ENCODE peak calls at places on chromosomes 13 and 19, in seven cellular contexts. F, I, B, A, E, W and L are unnamed samples.

GRCh38 chr19:30556230-30556711 is 184.1 kb downstream of the ZNF536 start:
- DNase-seq in B (no peak), A (no peak), F (no peak), I (no peak), E (no peak), W (no peak), L (no peak)

GRCh38 chr13:76828316-76828741 is 57.9 kb downstream of the KCTD12 start:
- DNase-seq in A (no peak), B (no peak), E (no peak), F (no peak), W (no peak), I (no peak), L (no peak)

GRCh38 chr13:47120284-47120683 is 223.4 kb upstream of the HTR2A start:
- DNase-seq in E (no peak), W (no peak), A (no peak), F (no peak), B (no peak), I (no peak), L (no peak)

GRCh38 chr13:54912367-54912766 is 1883.8 kb downstream of the OLFM4 start:
- DNase-seq in E (no peak), F (no peak), I (no peak), A (no peak), B (no peak), W (no peak), L (no peak)

GRCh38 chr13:40292536-40292935 is 373.9 kb downstream of the FOXO1 start:
- DNase-seq in W (no peak), A (no peak), I (no peak), E (no peak), F (no peak), B (no peak), L (no peak)

GRCh38 chr13:84237181-84237580 is 354.9 kb upstream of the SLITRK1 start:
- DNase-seq in E (no peak), F (no peak), I (no peak), W (no peak), A (no peak), B (no peak), L (no peak)

GRCh38 chr19:42281175-42282035 is 12.4 kb downstream of the CIC start:
- DNase-seq in I (peak), A (peak), W (peak), E (peak), F (no peak), B (no peak), L (no peak)

GRCh38 chr19:4061178-4061682 is 5.5 kb downstream of the ZBTB7A start:
- DNase-seq in F (peak), W (peak), E (peak), B (peak), I (peak), A (peak), L (no peak)

GRCh38 chr19:13022111-13022858 is 27.0 kb downstream of the NFIX start:
- DNase-seq in I (no peak), W (no peak), B (no peak), F (no peak), A (no peak), E (no peak), L (no peak)

GRCh38 chr13:73958657-73959397 is 175.4 kb downstream of the KLF12 start:
- DNase-seq in F (no peak), B (no peak), I (no peak), W (no peak), A (no peak), E (no peak), L (no peak)

GRCh38 chr13:22936228-22936627 is 244.6 kb upstream of the SGCG start:
- DNase-seq in B (no peak), F (no peak), W (no peak), A (no peak), I (no peak), E (no peak), L (no peak)

GRCh38 chr13:94332360-94333040 is 147.0 kb downstream of the DCT start:
- DNase-seq in B (no peak), E (no peak), W (no peak), F (no peak), I (no peak), A (no peak), L (no peak)

GRCh38 chr19:38683393-38684077 is 36.1 kb downstream of the ACTN4 start:
- DNase-seq in E (peak), F (peak), A (peak), W (peak), I (peak), B (peak), L (no peak)

GRCh38 chr13:39565036-39565949 is 37.7 kb downstream of the LHFPL6 start:
- DNase-seq in W (no peak), E (no peak), F (no peak), B (no peak), A (no peak), I (no peak), L (no peak)

GRCh38 chr19:17296278-17296677 is 6.9 kb downstream of the ABHD8 start:
- DNase-seq in B (no peak), E (no peak), F (no peak), I (no peak), A (no peak), W (no peak), L (no peak)

GRCh38 chr19:41993612-41994483 is at the start of gene ATP1A3:
- DNase-seq in F (peak), B (peak), W (no peak), E (peak), I (peak), A (no peak), L (peak)

GRCh38 chr19:38975214-38975860 is at the start of gene FBXO17:
- DNase-seq in I (peak), W (peak), F (peak), A (peak), B (no peak), E (peak), L (no peak)

GRCh38 chr13:21730186-21730880 is 59.5 kb downstream of the FGF9 start:
- DNase-seq in I (no peak), B (no peak), W (no peak), A (no peak), E (no peak), F (no peak), L (no peak)

GRCh38 chr13:44605275-44605674 is 29.1 kb upstream of the TSC22D1 start:
- DNase-seq in E (no peak), I (no peak), B (no peak), W (no peak), A (no peak), F (no peak), L (no peak)

GRCh38 chr19:29866011-29866410 is 54.2 kb downstream of the CCNE1 start:
- DNase-seq in A (no peak), F (no peak), E (no peak), W (no peak), B (no peak), I (no peak), L (no peak)

GRCh38 chr19:38204096-38204495 is 19.9 kb downstream of the DPF1 start:
- DNase-seq in B (no peak), I (no peak), W (no peak), A (no peak), E (no peak), F (no peak), L (no peak)

GRCh38 chr19:39126312-39126561 is 651 bp downstream of the PAK4 start:
- DNase-seq in E (no peak), I (no peak), A (no peak), W (no peak), F (no peak), B (no peak), L (no peak)

GRCh38 chr13:48773531-48774275 is 120.0 kb downstream of the CYSLTR2 start:
- DNase-seq in F (no peak), A (no peak), I (peak), W (no peak), B (no peak), E (no peak), L (no peak)

GRCh38 chr13:48772908-48773307 is 119.2 kb downstream of the CYSLTR2 start:
- DNase-seq in W (no peak), A (no peak), I (no peak), F (no peak), E (no peak), B (no peak), L (no peak)

GRCh38 chr13:48770372-48770771 is 116.6 kb downstream of the CYSLTR2 start:
- DNase-seq in E (no peak), B (no peak), F (no peak), W (no peak), A (no peak), I (no peak), L (no peak)

DNA sequence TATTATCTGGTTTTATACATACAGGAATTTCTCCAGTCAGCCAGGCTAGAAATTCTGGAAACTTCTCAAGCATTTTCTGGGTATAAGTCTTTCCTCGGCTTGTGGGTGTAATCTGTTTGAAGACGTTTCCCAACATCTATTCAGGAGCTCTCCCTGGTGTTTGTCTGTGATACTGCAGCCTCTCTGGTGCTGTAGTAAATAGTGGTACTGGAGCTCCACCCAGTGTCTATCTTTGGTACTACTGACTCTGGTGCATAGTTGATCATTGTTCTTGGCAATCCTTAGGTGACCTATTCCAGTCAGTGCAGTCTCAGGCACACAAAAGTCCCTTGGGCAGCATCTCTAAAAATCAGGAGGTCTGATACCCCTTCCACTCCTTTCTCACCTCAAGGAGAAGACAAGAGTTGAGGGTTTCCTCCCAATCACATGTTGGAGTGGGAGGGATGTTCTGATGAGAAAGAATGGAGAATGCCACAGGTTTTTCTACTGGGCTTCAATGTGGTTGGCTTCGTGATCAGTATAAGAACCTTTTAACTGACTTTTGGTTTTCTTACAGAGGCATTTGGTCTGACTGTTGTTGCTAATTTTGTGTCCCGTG is 115.5 kb downstream of the CYSLTR2 start:
- DNase-seq in F (peak), A (peak), B (peak), W (peak), E (peak), I (peak), L (peak)
- TF ChIP-seq POLR2A in F (no peak), A (no peak), B (no peak), W (no peak), E (no peak), I (no peak), L (no peak)

GRCh38 chr19:55259540-55260210 is 858 bp upstream of the PPP6R1 start:
- DNase-seq in F (no peak), E (no peak), A (no peak), W (no peak), B (no peak), I (no peak), L (no peak)

GRCh38 chr19:55257461-55258411 is 1.1 kb downstream of the PPP6R1 start:
- DNase-seq in I (peak), B (peak), F (no peak), A (no peak), W (no peak), E (peak), L (no peak)

GRCh38 chr19:55256562-55257460 is 2.0 kb downstream of the PPP6R1 start:
- DNase-seq in F (no peak), A (no peak), W (no peak), B (peak), E (no peak), I (peak), L (no peak)

GRCh38 chr19:55258476-55258827 is 365 bp downstream of the PPP6R1 start:
- DNase-seq in B (peak), I (peak), W (no peak), A (no peak), E (no peak), F (no peak), L (no peak)

GRCh38 chr19:55258828-55259539 is at the start of gene PPP6R1:
- DNase-seq in E (peak), W (peak), F (peak), A (peak), B (peak), I (peak), L (peak)
- TF ChIP-seq POLR2A in E (peak), W (peak), F (peak), A (peak), B (peak), I (peak), L (peak)

GRCh38 chr19:49929121-49929610 is at the start of the genes ATF5 and NUP62:
- DNase-seq in F (peak), A (peak), I (peak), E (peak), B (peak), W (peak), L (peak)
- TF ChIP-seq POLR2A in F (no peak), A (no peak), I (no peak), E (no peak), B (no peak), W (no peak), L (peak)

GRCh38 chr19:52923782-52924593 is 760 bp upstream of the ZNF888 start:
- DNase-seq in E (peak), W (peak), B (no peak), A (peak), I (peak), F (peak), L (no peak)

GRCh38 chr19:52917531-52917930 is 5.7 kb downstream of the ZNF888 start:
- DNase-seq in F (no peak), W (no peak), A (peak), B (no peak), E (no peak), I (no peak), L (no peak)

DNA sequence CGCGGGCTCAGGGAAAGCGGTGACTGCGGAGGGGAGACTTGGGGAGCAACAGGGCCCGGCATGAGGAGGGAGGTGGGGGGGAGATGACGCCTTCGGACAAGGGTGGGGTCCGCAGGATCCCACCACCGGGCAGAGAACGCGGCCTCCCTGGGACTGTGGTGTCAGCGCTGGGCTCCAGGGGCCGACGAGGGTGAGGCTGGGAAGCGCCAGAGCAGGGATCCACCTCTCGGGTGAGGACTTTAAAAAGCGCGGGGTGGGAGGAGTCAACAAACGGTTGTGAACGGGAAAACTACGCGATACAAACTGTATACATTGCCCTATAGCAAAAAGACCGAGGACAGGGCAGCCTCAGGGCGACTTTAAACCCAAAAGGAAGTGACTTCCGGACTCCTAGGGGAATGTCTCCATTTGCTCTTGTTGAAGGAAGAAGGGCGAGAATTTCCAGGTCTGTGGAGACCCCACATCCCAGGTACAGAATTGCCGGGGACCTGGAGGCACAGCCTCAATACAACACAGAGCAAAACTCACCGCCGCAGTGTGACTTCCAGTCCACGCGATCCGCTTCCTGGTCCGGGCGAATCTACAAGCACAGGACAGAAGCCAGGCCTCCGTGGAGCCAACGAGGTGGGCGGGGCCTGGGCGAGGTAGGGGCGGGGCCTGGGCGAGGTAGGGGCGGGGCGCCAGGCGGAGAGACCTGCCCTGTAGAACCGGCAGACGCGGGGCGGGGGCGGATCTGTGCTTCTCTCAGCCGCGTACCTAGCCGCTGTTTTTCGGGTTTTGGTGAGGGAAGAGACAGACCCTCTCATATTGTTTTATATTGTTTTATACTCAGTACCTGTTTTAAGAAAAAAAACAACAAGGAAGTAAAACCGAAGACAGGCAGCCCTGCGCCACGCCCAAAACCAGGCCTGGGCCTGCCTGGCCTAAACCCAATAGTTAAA is at the start of gene ZNF888:
- DNase-seq in B (peak), A (peak), W (peak), I (peak), F (peak), E (peak), L (peak)
- TF ChIP-seq POLR2A in B (peak), A (no peak), W (no peak), I (peak), F (peak), E (peak), L (peak)

GRCh38 chr19:58150328-58150921 is at the start of gene ZNF329:
- DNase-seq in I (peak), E (peak), B (peak), A (peak), F (peak), W (peak), L (peak)
- TF ChIP-seq POLR2A in I (peak), E (peak), B (no peak), A (no peak), F (no peak), W (peak), L (peak)

DNA sequence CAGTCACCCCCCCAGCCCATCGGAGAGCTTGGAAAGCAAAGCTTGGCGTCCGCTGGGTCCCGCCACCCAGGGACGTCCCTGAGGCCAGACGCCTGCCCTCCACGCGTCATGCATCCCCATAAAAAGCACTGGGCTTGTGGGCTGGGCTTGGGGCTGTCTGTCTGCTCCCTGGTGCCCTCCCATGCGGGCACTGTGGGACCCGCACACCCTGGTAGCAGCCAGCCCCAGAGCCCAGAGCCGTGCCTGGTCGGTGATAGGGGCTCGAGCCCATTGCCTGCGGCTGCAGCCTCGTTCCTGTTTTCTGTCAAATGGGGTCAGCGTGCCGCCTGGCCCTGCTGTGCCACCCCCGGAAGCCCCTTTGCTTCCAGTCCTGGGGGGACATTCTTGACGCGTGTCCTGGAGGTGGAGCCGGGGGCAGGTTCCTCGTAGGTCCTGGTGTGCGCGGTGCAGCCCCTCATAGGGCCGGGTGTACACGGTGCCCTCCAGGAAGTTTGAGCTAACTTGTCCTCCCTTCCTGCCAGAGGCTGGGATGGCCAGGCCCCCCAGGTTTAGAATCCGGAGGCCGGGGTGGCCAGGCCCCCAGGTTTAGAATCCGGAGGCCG is 4.3 kb upstream of the GZMM start:
- DNase-seq in A (no peak), E (no peak), W (no peak), B (no peak), F (no peak), I (no peak), L (no peak)
- TF ChIP-seq POLR2A in A (no peak), E (no peak), W (no peak), B (no peak), F (no peak), I (no peak), L (no peak)

DNA sequence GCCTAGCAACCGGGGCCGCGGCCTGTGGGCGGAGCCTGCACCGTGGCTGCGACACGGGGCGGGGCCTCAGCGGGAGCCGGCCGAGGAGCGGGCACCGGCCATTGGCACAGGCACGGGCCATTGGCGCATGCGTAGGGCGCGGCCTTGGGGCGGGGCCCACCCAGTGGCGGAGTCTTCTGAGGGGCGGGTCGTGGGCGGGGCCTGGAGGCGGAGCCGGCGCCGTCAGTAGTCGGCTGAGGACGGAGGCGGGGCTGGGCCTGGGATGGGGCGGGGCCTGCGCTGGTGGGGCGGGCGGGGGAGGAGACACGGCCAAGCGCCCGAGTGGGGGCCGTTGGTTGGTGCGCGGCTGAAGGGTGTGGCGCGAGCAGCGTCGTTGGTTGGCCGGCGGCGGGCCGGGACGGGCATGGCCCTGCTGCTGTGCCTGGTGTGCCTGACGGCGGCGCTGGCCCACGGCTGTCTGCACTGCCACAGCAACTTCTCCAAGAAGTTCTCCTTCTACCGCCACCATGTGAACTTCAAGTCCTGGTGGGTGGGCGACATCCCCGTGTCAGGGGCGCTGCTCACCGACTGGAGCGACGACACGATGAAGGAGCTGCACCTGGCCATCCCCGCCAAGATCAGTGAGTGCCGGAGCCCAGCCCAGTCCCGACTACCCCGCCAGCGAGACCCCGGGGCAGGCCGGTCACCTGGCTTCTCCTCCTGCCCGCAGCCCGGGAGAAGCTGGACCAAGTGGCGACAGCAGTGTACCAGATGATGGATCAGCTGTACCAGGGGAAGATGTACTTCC is at the start of gene IZUMO4:
- DNase-seq in W (peak), A (peak), F (peak), E (peak), I (peak), B (peak), L (peak)
- TF ChIP-seq POLR2A in W (no peak), A (no peak), F (no peak), E (peak), I (peak), B (no peak), L (peak)